ENCODE peak calls at places on chromosomes 11 and 22, in four cellular contexts. C, U, T and D are unnamed samples.

GRCh38 chr11:70463478-70464255 is 65.3 kb downstream of the CTTN start:
- DNase-seq in T (no peak), U (no peak), C (no peak), D (no peak)

GRCh38 chr11:8763070-8763469 is 80.5 kb downstream of the RPL27A start:
- DNase-seq in C (no peak), U (no peak), T (no peak), D (no peak)

GRCh38 chr11:69372589-69373250 is 78.8 kb downstream of the MYEOV start:
- DNase-seq in C (no peak), U (no peak), T (no peak), D (no peak)

GRCh38 chr11:64799256-64799924 is 3.6 kb downstream of the MAP4K2 start:
- DNase-seq in T (no peak), C (no peak), U (no peak), D (no peak)

GRCh38 chr11:76661306-76661751 is 9.2 kb downstream of the LRRC32 start:
- DNase-seq in T (no peak), C (no peak), U (no peak), D (no peak)

GRCh38 chr11:61004037-61004641 is 32.7 kb downstream of the CD6 start:
- DNase-seq in T (no peak), C (no peak), U (peak; percentile 55), D (no peak)

GRCh38 chr11:87007938-87008337 is 29.8 kb upstream of the TMEM135 start:
- DNase-seq in U (no peak), C (no peak), T (no peak), D (no peak)

GRCh38 chr22:18119409-18120110 is 9.0 kb downstream of the TUBA8 start:
- DNase-seq in U (no peak), C (no peak), T (no peak), D (no peak)

GRCh38 chr11:105609832-105610781 is at the start of gene GRIA4:
- DNase-seq in U (no peak), C (peak; percentile 76), T (no peak), D (no peak)

GRCh38 chr11:118789501-118790356 is 1.2 kb downstream of the DDX6 start:
- DNase-seq in T (peak; percentile 29), C (peak; percentile 13), U (peak; percentile 63), D (no peak)

GRCh38 chr11:118868659-118869058 is 15.0 kb upstream of the CXCR5 start:
- DNase-seq in C (no peak), T (peak; percentile 26), U (no peak), D (no peak)

GRCh38 chr11:69489746-69490365 is 8.4 kb downstream of the LINC01488 start:
- DNase-seq in T (no peak), U (no peak), C (no peak), D (no peak)

GRCh38 chr11:35878736-35879135 is 65.1 kb upstream of the LDLRAD3 start:
- DNase-seq in U (no peak), C (no peak), T (no peak), D (no peak)

GRCh38 chr11:101987370-101987769 is 59.9 kb upstream of the CFAP300 start:
- DNase-seq in T (no peak), C (no peak), U (no peak), D (no peak)

GRCh38 chr11:122690292-122690691 is 34.8 kb downstream of the UBASH3B start:
- DNase-seq in U (no peak), C (no peak), T (no peak), D (no peak)

GRCh38 chr11:9760180-9760550 is 96.3 kb downstream of the SWAP70 start:
- DNase-seq in C (no peak), T (peak; percentile 48), U (no peak), D (no peak)

GRCh38 chr11:117704416-117705150 is 92.4 kb downstream of the DSCAML1 start:
- DNase-seq in C (peak; percentile 29), T (no peak), U (no peak), D (no peak)

GRCh38 chr22:45890351-45890635 is 86.7 kb downstream of the WNT7B start:
- DNase-seq in U (no peak), C (no peak), T (no peak), D (no peak)
- H3K27ac ChIP-seq in U (no peak overlapping the region), C (no peak overlapping the region), T (no peak overlapping the region), D (no peak overlapping the region)

GRCh38 chr11:66958956-66959274 is 732 bp upstream of the PC start:
- DNase-seq in T (no peak), U (no peak), C (no peak), D (no peak)
- H3K4me3 ChIP-seq in T (no peak overlapping the region), U (peak overlapping the region; percentile 40), C (peak overlapping the region; percentile 23), D (peak overlapping the region; percentile 13)

GRCh38 chr22:47331750-47332149 is 569.3 kb downstream of the TBC1D22A start:
- DNase-seq in C (no peak), T (no peak), U (no peak), D (no peak)
- H3K27me3 ChIP-seq in C (no peaks in the 10 kb centered on the region), T (no peaks in the 10 kb centered on the region), U (no peaks in the 10 kb centered on the region), D (no peaks in the 10 kb centered on the region)

GRCh38 chr11:11612439-11612838 is 9.4 kb downstream of the GALNT18 start:
- DNase-seq in T (no peak), U (no peak), C (no peak), D (no peak)
- H3K27ac ChIP-seq in T (no peak overlapping the region), U (no peak overlapping the region), C (no peak overlapping the region), D (no peak overlapping the region)

DNA sequence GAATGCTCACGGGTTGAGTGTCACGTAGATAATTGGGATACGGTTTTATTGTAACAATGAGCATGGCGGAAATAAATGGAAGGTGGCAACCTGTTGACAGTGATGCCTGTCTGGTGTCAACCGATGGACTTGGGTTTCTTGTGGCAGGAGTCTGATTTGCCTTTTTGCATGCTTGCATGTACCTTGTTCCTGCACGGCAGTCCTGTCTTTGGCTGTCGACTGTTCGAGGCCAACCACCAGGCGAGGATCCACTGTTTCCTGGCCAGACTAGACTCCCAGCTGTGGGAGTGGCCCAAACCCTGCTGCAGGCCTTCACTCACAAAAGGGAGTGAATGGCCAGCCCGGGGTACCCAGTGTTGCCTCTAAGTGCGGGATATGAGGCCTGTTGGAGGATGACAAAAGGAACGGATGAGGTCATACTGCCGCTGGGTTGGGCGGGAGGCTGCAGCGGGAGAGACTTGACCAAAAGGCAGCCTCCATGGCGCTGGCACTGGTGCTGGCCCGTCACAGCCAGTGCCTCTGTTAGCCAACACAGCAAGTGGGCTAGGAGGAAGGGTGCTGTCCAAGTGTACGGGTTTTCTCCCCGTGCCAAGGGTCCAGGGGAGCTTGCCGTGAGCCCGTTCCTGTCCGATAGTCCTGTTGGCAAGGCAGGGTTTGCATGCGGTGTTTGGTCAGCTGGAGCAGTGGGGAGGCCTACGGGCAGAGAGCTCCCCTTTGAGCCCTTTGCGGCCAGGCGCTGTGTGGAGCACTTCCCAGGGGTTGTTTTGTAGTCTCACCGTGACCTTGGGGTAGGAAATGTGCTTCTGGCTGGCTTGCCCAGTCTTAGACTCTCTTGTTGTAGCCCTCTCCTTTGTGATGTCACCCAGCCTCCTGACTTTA is 974 bp downstream of the DGCR8 start:
- DNase-seq in U (no peak), C (peak; percentile 17), T (peak; percentile 47), D (no peak)
- H3K4me3 ChIP-seq in U (peak overlapping the region; percentile 92), C (peak overlapping the region; percentile 52), T (peak overlapping the region; percentile 58), D (peak overlapping the region; percentile 82)

GRCh38 chr11:124865902-124866851 is 945 bp downstream of the ROBO3 start:
- DNase-seq in U (peak; percentile 43), T (peak; percentile 47), C (peak; percentile 70), D (no peak)

GRCh38 chr11:124864176-124864891 is 898 bp upstream of the ROBO3 start:
- DNase-seq in T (no peak), C (no peak), U (no peak), D (no peak)

GRCh38 chr11:124863826-124864165 is 1.4 kb upstream of the ROBO3 start:
- DNase-seq in T (no peak), U (no peak), C (peak; percentile 55), D (no peak)

GRCh38 chr11:124865181-124865901 is at the start of gene ROBO3:
- DNase-seq in C (no peak), U (no peak), T (no peak), D (no peak)

GRCh38 chr11:124864892-124865180 is 396 bp upstream of the ROBO3 start:
- DNase-seq in T (no peak), U (no peak), C (no peak), D (no peak)
- H3K27me3 ChIP-seq in T (peaks cover 48% of the 10 kb centered on the region), U (peaks cover 71% of the 10 kb centered on the region), C (peaks cover 87% of the 10 kb centered on the region), D (peaks cover 90% of the 10 kb centered on the region)

DNA sequence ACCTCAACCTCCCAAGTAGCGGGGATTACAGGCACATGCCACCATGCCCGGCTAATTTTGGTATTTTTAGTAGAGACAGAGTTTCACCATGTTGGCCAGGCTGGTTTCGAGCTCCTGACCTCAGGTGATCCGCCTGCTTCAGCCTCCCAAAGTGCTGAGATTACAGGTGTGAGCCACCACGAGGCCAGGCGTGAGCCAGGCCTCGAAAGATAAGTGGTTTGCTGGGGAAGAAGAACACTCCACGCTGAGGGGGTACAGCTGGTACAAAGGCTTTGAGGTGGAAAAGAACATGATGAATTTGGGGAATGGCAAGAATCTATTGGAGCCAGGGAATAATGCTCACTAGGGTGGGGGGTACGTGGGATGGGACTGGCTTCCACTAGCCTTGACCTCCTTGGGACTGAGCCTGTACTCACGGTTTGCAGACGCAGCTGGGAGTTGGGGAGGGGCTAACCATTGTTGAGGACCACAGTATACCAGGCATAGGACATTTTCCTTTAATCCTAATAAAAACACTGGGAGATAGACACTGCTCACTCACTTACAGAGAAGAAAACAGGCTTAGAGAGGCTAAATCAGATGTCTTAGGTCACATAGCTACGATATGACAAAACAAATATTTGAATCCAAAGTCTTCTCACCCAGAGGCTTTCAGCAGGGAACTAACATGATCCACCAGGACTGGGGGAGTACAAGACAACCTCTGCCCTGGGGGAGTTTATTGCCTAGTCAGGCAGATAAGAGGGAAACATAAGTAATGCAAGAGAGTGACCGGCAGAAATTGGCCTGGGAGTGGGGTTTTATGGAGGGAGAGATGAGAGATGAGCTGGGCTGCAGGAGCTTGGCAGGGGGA is 4.9 kb downstream of the SLCO2B1 start:
- DNase-seq in U (no peak), C (no peak), T (no peak), D (no peak)
- H3K27ac ChIP-seq in U (no peak overlapping the region), C (no peak overlapping the region), T (peak overlapping the region; percentile 88), D (no peak overlapping the region)

GRCh38 chr22:39446239-39446721 is 10.5 kb upstream of the MGAT3 start:
- DNase-seq in T (no peak), U (no peak), C (no peak), D (no peak)

GRCh38 chr22:39450258-39450955 is 6.4 kb upstream of the MGAT3 start:
- DNase-seq in C (no peak), U (no peak), T (no peak), D (no peak)

GRCh38 chr22:39449708-39450107 is 7.1 kb upstream of the MGAT3 start:
- DNase-seq in U (no peak), T (no peak), C (no peak), D (no peak)

GRCh38 chr22:39444937-39445465 is 11.8 kb upstream of the MGAT3 start:
- DNase-seq in T (no peak), U (no peak), C (no peak), D (no peak)

GRCh38 chr22:39448205-39449054 is 8.4 kb upstream of the MGAT3 start:
- DNase-seq in T (no peak), U (no peak), C (no peak), D (no peak)
- H3K4me3 ChIP-seq in T (no peak overlapping the region), U (no peak overlapping the region), C (no peak overlapping the region), D (no peak overlapping the region)